ENCODE peak calls at places on chromosomes 7 and 10, in five cellular contexts. One of them, this sample, is unnamed.

GRCh38 chr10:52615756-52616419 is 156.7 kb downstream of the MBL2 start:
- DNase-seq in NCI-H1417: no peak
- DNase-seq in iPS DF 6.9: no peak
- DNase-seq in AML-193: no peak
- DNase-seq in Calu3: no peak
- DNase-seq in this sample: no peak

GRCh38 chr10:46551701-46552525 is 4.5 kb downstream of the GPRIN2 start:
- DNase-seq in NCI-H1417: no peak
- DNase-seq in iPS DF 6.9: no peak
- DNase-seq in AML-193: no peak
- DNase-seq in Calu3: peak
- DNase-seq in this sample: no peak

GRCh38 chr7:45878457-45879144 is 5.7 kb upstream of the CCDC201 start:
- DNase-seq in NCI-H1417: no peak
- DNase-seq in iPS DF 6.9: no peak
- DNase-seq in AML-193: no peak
- DNase-seq in Calu3: no peak
- DNase-seq in this sample: no peak

GRCh38 chr7:388023-388355 is 98.0 kb downstream of the FOXL3 start:
- DNase-seq in NCI-H1417: no peak
- DNase-seq in iPS DF 6.9: no peak
- DNase-seq in AML-193: no peak
- DNase-seq in Calu3: no peak
- DNase-seq in this sample: no peak

GRCh38 chr7:44595934-44596635 is 10.3 kb upstream of the OGDH start:
- DNase-seq in NCI-H1417: no peak
- DNase-seq in iPS DF 6.9: no peak
- DNase-seq in AML-193: no peak
- DNase-seq in Calu3: no peak
- DNase-seq in this sample: no peak

GRCh38 chr10:34547283-34547682 is 267.8 kb downstream of the PARD3 start:
- DNase-seq in NCI-H1417: no peak
- DNase-seq in iPS DF 6.9: no peak
- DNase-seq in AML-193: no peak
- DNase-seq in Calu3: no peak
- DNase-seq in this sample: no peak

GRCh38 chr10:132036887-132037675 is 28.7 kb upstream of the JAKMIP3 start:
- DNase-seq in NCI-H1417: no peak
- DNase-seq in iPS DF 6.9: no peak
- DNase-seq in AML-193: no peak
- DNase-seq in Calu3: no peak
- DNase-seq in this sample: no peak

GRCh38 chr10:27783660-27784059 is 38.0 kb upstream of the MKX start:
- DNase-seq in NCI-H1417: peak
- DNase-seq in iPS DF 6.9: no peak
- DNase-seq in AML-193: no peak
- DNase-seq in Calu3: peak
- DNase-seq in this sample: peak

GRCh38 chr10:42995537-42995936 is 81.3 kb upstream of the RET start:
- DNase-seq in NCI-H1417: no peak
- DNase-seq in iPS DF 6.9: no peak
- DNase-seq in AML-193: no peak
- DNase-seq in Calu3: no peak
- DNase-seq in this sample: no peak

GRCh38 chr7:34655384-34655783 is 2.6 kb upstream of the NPSR1 start:
- DNase-seq in NCI-H1417: no peak
- DNase-seq in iPS DF 6.9: no peak
- DNase-seq in AML-193: no peak
- DNase-seq in Calu3: peak
- DNase-seq in this sample: peak

GRCh38 chr10:114544045-114544659 is 113.9 kb downstream of the ABLIM1 start:
- DNase-seq in NCI-H1417: no peak
- DNase-seq in iPS DF 6.9: no peak
- DNase-seq in AML-193: peak
- DNase-seq in Calu3: peak
- DNase-seq in this sample: no peak

GRCh38 chr7:113561446-113561845 is 357.4 kb downstream of the PPP1R3A start:
- DNase-seq in NCI-H1417: no peak
- DNase-seq in iPS DF 6.9: no peak
- DNase-seq in AML-193: peak
- DNase-seq in Calu3: no peak
- DNase-seq in this sample: no peak

GRCh38 chr7:127973797-127974196 is 57.4 kb downstream of the LRRC4 start:
- DNase-seq in NCI-H1417: no peak
- DNase-seq in iPS DF 6.9: no peak
- DNase-seq in AML-193: no peak
- DNase-seq in Calu3: no peak
- DNase-seq in this sample: no peak

GRCh38 chr7:26375604-26376207 is 84.0 kb downstream of the SNX10 start:
- DNase-seq in NCI-H1417: no peak
- DNase-seq in iPS DF 6.9: no peak
- DNase-seq in AML-193: no peak
- DNase-seq in Calu3: no peak
- DNase-seq in this sample: no peak

GRCh38 chr10:60286436-60287023 is 103.1 kb downstream of the ANK3 start:
- DNase-seq in NCI-H1417: no peak
- DNase-seq in iPS DF 6.9: no peak
- DNase-seq in AML-193: no peak
- DNase-seq in Calu3: no peak
- DNase-seq in this sample: no peak

GRCh38 chr7:9082203-9082602 is 648.8 kb downstream of the NXPH1 start:
- DNase-seq in NCI-H1417: no peak
- DNase-seq in iPS DF 6.9: no peak
- DNase-seq in AML-193: no peak
- DNase-seq in Calu3: no peak
- DNase-seq in this sample: no peak

GRCh38 chr7:143383642-143383957 is 2.5 kb downstream of the ZYX start:
- DNase-seq in NCI-H1417: no peak
- DNase-seq in iPS DF 6.9: no peak
- DNase-seq in AML-193: no peak
- DNase-seq in Calu3: no peak
- DNase-seq in this sample: no peak